ENCODE peak calls at places on chromosomes 16 and 17, in six cellular contexts. One of them, this sample, is unnamed.

GRCh38 chr17:74874615-74875037 is 1.8 kb upstream of the FDXR start:
- DNase-seq in activated T-cell treated with anti-CD3 and anti-CD28 coated beads for 24 hours: no peak
- DNase-seq in uterus: no peak
- DNase-seq in memory B cell: no peak
- DNase-seq in mesendoderm: no peak
- DNase-seq in stimulated activated CD4-positive, alpha-beta T cell treated with anti-CD3 and anti-CD28 coated beads, TNF-alpha, amount 100 ng/mL, for 4 hours: no peak
- DNase-seq in this sample: no peak

GRCh38 chr16:14199624-14200023 is 128.5 kb downstream of the MRTFB start:
- DNase-seq in activated T-cell treated with anti-CD3 and anti-CD28 coated beads for 24 hours: no peak
- DNase-seq in memory B cell: no peak
- DNase-seq in mesendoderm: no peak
- DNase-seq in stimulated activated CD4-positive, alpha-beta T cell treated with anti-CD3 and anti-CD28 coated beads, TNF-alpha, amount 100 ng/mL, for 4 hours: no peak
- DNase-seq in uterus: no peak
- DNase-seq in this sample: no peak

GRCh38 chr16:69823831-69824563 is 61.9 kb downstream of the WWP2 start:
- DNase-seq in uterus: peak
- DNase-seq in activated T-cell treated with anti-CD3 and anti-CD28 coated beads for 24 hours: no peak
- DNase-seq in mesendoderm: no peak
- DNase-seq in memory B cell: peak
- DNase-seq in stimulated activated CD4-positive, alpha-beta T cell treated with anti-CD3 and anti-CD28 coated beads, TNF-alpha, amount 100 ng/mL, for 4 hours: no peak
- DNase-seq in this sample: no peak

GRCh38 chr17:35846055-35846809 is 22.5 kb downstream of the HEATR9 start:
- DNase-seq in stimulated activated CD4-positive, alpha-beta T cell treated with anti-CD3 and anti-CD28 coated beads, TNF-alpha, amount 100 ng/mL, for 4 hours: no peak
- DNase-seq in mesendoderm: no peak
- DNase-seq in memory B cell: no peak
- DNase-seq in uterus: no peak
- DNase-seq in activated T-cell treated with anti-CD3 and anti-CD28 coated beads for 24 hours: no peak
- DNase-seq in this sample: no peak

GRCh38 chr16:11699234-11699894 is 31.1 kb downstream of the SNN start:
- DNase-seq in stimulated activated CD4-positive, alpha-beta T cell treated with anti-CD3 and anti-CD28 coated beads, TNF-alpha, amount 100 ng/mL, for 4 hours: no peak
- DNase-seq in uterus: no peak
- DNase-seq in memory B cell: no peak
- DNase-seq in mesendoderm: no peak
- DNase-seq in activated T-cell treated with anti-CD3 and anti-CD28 coated beads for 24 hours: no peak
- DNase-seq in this sample: no peak

GRCh38 chr16:86214326-86215232 is 295.7 kb upstream of the FOXF1 start:
- DNase-seq in stimulated activated CD4-positive, alpha-beta T cell treated with anti-CD3 and anti-CD28 coated beads, TNF-alpha, amount 100 ng/mL, for 4 hours: no peak
- DNase-seq in uterus: peak
- DNase-seq in memory B cell: no peak
- DNase-seq in activated T-cell treated with anti-CD3 and anti-CD28 coated beads for 24 hours: no peak
- DNase-seq in mesendoderm: no peak
- DNase-seq in this sample: no peak

GRCh38 chr17:48642059-48642842 is 16.1 kb upstream of the HOXB9 start:
- DNase-seq in mesendoderm: peak
- DNase-seq in stimulated activated CD4-positive, alpha-beta T cell treated with anti-CD3 and anti-CD28 coated beads, TNF-alpha, amount 100 ng/mL, for 4 hours: no peak
- DNase-seq in activated T-cell treated with anti-CD3 and anti-CD28 coated beads for 24 hours: no peak
- DNase-seq in memory B cell: no peak
- DNase-seq in uterus: no peak
- DNase-seq in this sample: no peak

GRCh38 chr16:752008-752315 is 8.6 kb upstream of the MSLN start:
- DNase-seq in uterus: no peak
- DNase-seq in mesendoderm: no peak
- DNase-seq in activated T-cell treated with anti-CD3 and anti-CD28 coated beads for 24 hours: no peak
- DNase-seq in stimulated activated CD4-positive, alpha-beta T cell treated with anti-CD3 and anti-CD28 coated beads, TNF-alpha, amount 100 ng/mL, for 4 hours: no peak
- DNase-seq in memory B cell: no peak
- DNase-seq in this sample: no peak

GRCh38 chr17:83189013-83189672 is 109.7 kb downstream of the METRNL start:
- DNase-seq in stimulated activated CD4-positive, alpha-beta T cell treated with anti-CD3 and anti-CD28 coated beads, TNF-alpha, amount 100 ng/mL, for 4 hours: no peak
- DNase-seq in activated T-cell treated with anti-CD3 and anti-CD28 coated beads for 24 hours: no peak
- DNase-seq in mesendoderm: no peak
- DNase-seq in memory B cell: no peak
- DNase-seq in uterus: no peak
- DNase-seq in this sample: no peak

GRCh38 chr17:82316651-82317393 is 586 bp downstream of the CD7 start:
- DNase-seq in mesendoderm: no peak
- DNase-seq in memory B cell: no peak
- DNase-seq in activated T-cell treated with anti-CD3 and anti-CD28 coated beads for 24 hours: no peak
- DNase-seq in uterus: no peak
- DNase-seq in stimulated activated CD4-positive, alpha-beta T cell treated with anti-CD3 and anti-CD28 coated beads, TNF-alpha, amount 100 ng/mL, for 4 hours: no peak
- DNase-seq in this sample: no peak

GRCh38 chr16:66416136-66416535 is 11.0 kb upstream of the BEAN1 start:
- DNase-seq in activated T-cell treated with anti-CD3 and anti-CD28 coated beads for 24 hours: no peak
- DNase-seq in uterus: no peak
- DNase-seq in memory B cell: no peak
- DNase-seq in mesendoderm: no peak
- DNase-seq in stimulated activated CD4-positive, alpha-beta T cell treated with anti-CD3 and anti-CD28 coated beads, TNF-alpha, amount 100 ng/mL, for 4 hours: no peak
- DNase-seq in this sample: no peak

GRCh38 chr17:35080536-35080935 is 17.0 kb upstream of the RFFL start:
- DNase-seq in memory B cell: no peak
- DNase-seq in activated T-cell treated with anti-CD3 and anti-CD28 coated beads for 24 hours: no peak
- DNase-seq in uterus: no peak
- DNase-seq in stimulated activated CD4-positive, alpha-beta T cell treated with anti-CD3 and anti-CD28 coated beads, TNF-alpha, amount 100 ng/mL, for 4 hours: no peak
- DNase-seq in mesendoderm: no peak
- DNase-seq in this sample: no peak

GRCh38 chr16:86142801-86143236 is 243.9 kb downstream of the IRF8 start:
- DNase-seq in uterus: no peak
- DNase-seq in activated T-cell treated with anti-CD3 and anti-CD28 coated beads for 24 hours: no peak
- DNase-seq in memory B cell: no peak
- DNase-seq in mesendoderm: no peak
- DNase-seq in stimulated activated CD4-positive, alpha-beta T cell treated with anti-CD3 and anti-CD28 coated beads, TNF-alpha, amount 100 ng/mL, for 4 hours: no peak
- DNase-seq in this sample: no peak